ENCODE peak calls at places on chromosomes 3 and 15, in six cellular contexts. Z is stimulated activated naive B cell treated with anti-CD40 and anti-IgM and Interleukin-4, amounts not matched to agents 10 μg/mL and 1 μg/mL and 100 μg/mL, for 72 hours; B is coronary artery; J is epithelial cell of prostate; D is naive thymus-derived CD8-positive, alpha-beta T cell; C is activated T-helper 1 cell treated with anti-CD3 and anti-CD28 coated beads, Interleukin-12 subunit alpha, Interleukin-12 subunit beta, Interleukin-2, Interleukin-4 antibody, amounts not matched to agents 30 ng/mL and 10 ng/mL and 1 ng/mL, durations not matched to agents 14 hours and 24 hours and 36 hours. L is an unnamed sample.

GRCh38 chr3:147937891-147938290 is 528.7 kb downstream of the ZIC1 start:
- DNase-seq in Z (no peak), B (no peak), J (no peak), D (no peak), C (no peak), L (no peak)

GRCh38 chr15:35545316-35545824 is 595 bp downstream of the DPH6 start:
- DNase-seq in Z (no peak), B (peak), J (no peak), D (no peak), C (peak), L (peak)

GRCh38 chr3:133206921-133207320 is 168.7 kb downstream of the TMEM108 start:
- DNase-seq in Z (no peak), B (no peak), J (no peak), D (no peak), C (no peak), L (no peak)

GRCh38 chr3:18370672-18371071 is 54.5 kb downstream of the SATB1 start:
- DNase-seq in Z (no peak), B (no peak), J (no peak), D (no peak), C (no peak), L (no peak)

GRCh38 chr15:88120021-88120420 is 136.5 kb downstream of the NTRK3 start:
- DNase-seq in Z (no peak), B (no peak), J (no peak), D (no peak), C (no peak), L (no peak)

GRCh38 chr15:99719096-99719541 is 14.1 kb downstream of the LYSMD4 start:
- DNase-seq in Z (no peak), B (no peak), J (no peak), D (no peak), C (no peak), L (no peak)

GRCh38 chr3:157335677-157336076 is 101.0 kb upstream of the PTX3 start:
- DNase-seq in Z (no peak), B (no peak), J (no peak), D (no peak), C (no peak), L (peak)

GRCh38 chr3:170826047-170826446 is 43.9 kb downstream of the RPL22L1 start:
- DNase-seq in Z (no peak), B (no peak), J (no peak), D (no peak), C (no peak), L (no peak)

GRCh38 chr3:176633511-176633910 is 563.8 kb downstream of the TBL1XR1 start:
- DNase-seq in Z (no peak), B (no peak), J (no peak), D (no peak), C (no peak), L (no peak)

GRCh38 chr3:24197809-24198208 is 252.7 kb downstream of the NR1D2 start:
- DNase-seq in Z (no peak), B (no peak), J (no peak), D (no peak), C (no peak), L (no peak)

GRCh38 chr15:76866008-76866407 is 39.1 kb downstream of the SCAPER start:
- DNase-seq in Z (no peak), B (no peak), J (no peak), D (no peak), C (no peak), L (no peak)

GRCh38 chr3:61572879-61573278 is 11.5 kb downstream of the PTPRG start:
- DNase-seq in Z (no peak), B (no peak), J (no peak), D (no peak), C (no peak), L (no peak)

GRCh38 chr3:39980021-39980420 is 170.6 kb downstream of the MYRIP start:
- DNase-seq in Z (no peak), B (no peak), J (no peak), D (no peak), C (no peak), L (no peak)

GRCh38 chr3:8491246-8491645 is 10.4 kb upstream of the LMCD1 start:
- DNase-seq in Z (no peak), B (no peak), J (no peak), D (no peak), C (no peak), L (no peak)

GRCh38 chr15:59222106-59222505 is 15.5 kb downstream of the LDHAL6B start:
- DNase-seq in Z (no peak), B (no peak), J (no peak), D (no peak), C (no peak), L (no peak)

GRCh38 chr3:195236801-195237570 is 34.0 kb downstream of the XXYLT1 start:
- DNase-seq in Z (no peak), B (peak), J (no peak), D (no peak), C (no peak), L (no peak)

GRCh38 chr15:96066852-96067490 is 263.5 kb upstream of the NR2F2 start:
- DNase-seq in Z (no peak), B (no peak), J (no peak), D (no peak), C (no peak), L (no peak)

GRCh38 chr15:45402955-45403892 is 24.9 kb upstream of the GATM start:
- DNase-seq in Z (no peak), B (peak), J (peak), D (peak), C (peak), L (peak)

GRCh38 chr3:126154391-126155279 is 25.8 kb downstream of the ALDH1L1 start:
- DNase-seq in Z (no peak), B (no peak), J (no peak), D (no peak), C (no peak), L (no peak)

GRCh38 chr15:32898414-32898813 is 180.6 kb downstream of the GREM1 start:
- DNase-seq in Z (no peak), B (no peak), J (no peak), D (no peak), C (no peak), L (no peak)

GRCh38 chr15:100330629-100331215 is 11.1 kb downstream of the ADAMTS17 start:
- DNase-seq in Z (no peak), B (peak), J (no peak), D (peak), C (peak), L (no peak)

GRCh38 chr3:53817211-53817610 is 29.0 kb downstream of the CHDH start:
- DNase-seq in Z (no peak), B (peak), J (no peak), D (no peak), C (no peak), L (no peak)

GRCh38 chr15:79168922-79169322 is 78.3 kb upstream of the RASGRF1 start:
- DNase-seq in Z (no peak), B (peak), J (peak), D (no peak), C (no peak), L (peak)

GRCh38 chr15:35561308-35561707 is 15.3 kb upstream of the DPH6 start:
- DNase-seq in Z (no peak), B (no peak), J (no peak), D (no peak), C (no peak), L (no peak)

GRCh38 chr3:115248274-115248673 is 101.2 kb upstream of the ZBTB20 start:
- DNase-seq in Z (no peak), B (no peak), J (no peak), D (no peak), C (no peak), L (peak)

GRCh38 chr3:184261270-184262165 is at the start of gene CAMK2N2:
- DNase-seq in Z (no peak), B (peak), J (no peak), D (no peak), C (peak), L (no peak)

GRCh38 chr3:193544289-193544688 is 10.4 kb downstream of the ATP13A4 start:
- DNase-seq in Z (no peak), B (no peak), J (no peak), D (no peak), C (no peak), L (no peak)

GRCh38 chr3:127822166-127822835 is at the start of gene MGLL:
- DNase-seq in Z (no peak), B (no peak), J (no peak), D (no peak), C (no peak), L (peak)

GRCh38 chr3:135215516-135215915 is 420.5 kb downstream of the EPHB1 start:
- DNase-seq in Z (no peak), B (no peak), J (no peak), D (no peak), C (no peak), L (no peak)

GRCh38 chr3:178182337-178182761 is 353.9 kb upstream of the KCNMB2 start:
- DNase-seq in Z (no peak), B (peak), J (no peak), D (no peak), C (no peak), L (no peak)

GRCh38 chr15:93418566-93418965 is 329.6 kb upstream of the RGMA start:
- DNase-seq in Z (no peak), B (no peak), J (no peak), D (no peak), C (no peak), L (no peak)

GRCh38 chr3:126549861-126550487 is 8.8 kb downstream of the C3orf22 start:
- DNase-seq in Z (no peak), B (peak), J (no peak), D (no peak), C (no peak), L (no peak)

GRCh38 chr3:166013073-166013679 is 176.0 kb upstream of the BCHE start:
- DNase-seq in Z (no peak), B (no peak), J (no peak), D (no peak), C (no peak), L (peak)

GRCh38 chr15:48939686-48940085 is 24.0 kb downstream of the SHC4 start:
- DNase-seq in Z (no peak), B (no peak), J (peak), D (no peak), C (no peak), L (no peak)

GRCh38 chr3:144031938-144032337 is 60.3 kb downstream of the DIPK2A start:
- DNase-seq in Z (no peak), B (peak), J (no peak), D (no peak), C (no peak), L (no peak)

GRCh38 chr3:59655616-59656015 is 605.8 kb upstream of the CFAP20DC start:
- DNase-seq in Z (no peak), B (no peak), J (no peak), D (no peak), C (no peak), L (no peak)

GRCh38 chr3:76582632-76583378 is 457.1 kb upstream of the ROBO2 start:
- DNase-seq in Z (no peak), B (no peak), J (no peak), D (no peak), C (no peak), L (no peak)

L was measured in endothelial cell of umbilical vein.